ENCODE peak calls at places on chromosomes 7 and 10, in four cellular contexts. One of them, this sample, is unnamed. For H3K4me1, the result is how much of the 10 kb centered on the place peaks cover.

GRCh38 chr10:62463364-62463763 is 89.2 kb downstream of the ZNF365 start:
- DNase-seq in A549: no peak
- DNase-seq in tibial artery: no peak
- DNase-seq in thoracic aorta: no peak
- DNase-seq in this sample: no peak

GRCh38 chr10:4131407-4132215 is 346.6 kb upstream of the KLF6 start:
- DNase-seq in A549: peak
- DNase-seq in tibial artery: no peak
- DNase-seq in thoracic aorta: no peak
- DNase-seq in this sample: no peak

GRCh38 chr7:46943996-46944395 is 637.9 kb downstream of the TNS3 start:
- DNase-seq in A549: no peak
- DNase-seq in tibial artery: no peak
- DNase-seq in thoracic aorta: no peak
- DNase-seq in this sample: no peak

GRCh38 chr7:139775829-139776266 is 1.9 kb downstream of the HIPK2 start:
- DNase-seq in A549: peak
- DNase-seq in tibial artery: peak
- DNase-seq in thoracic aorta: peak
- DNase-seq in this sample: no peak

GRCh38 chr7:11706666-11707605 is 125.1 kb downstream of the THSD7A start:
- DNase-seq in A549: peak
- DNase-seq in tibial artery: no peak
- DNase-seq in thoracic aorta: no peak
- DNase-seq in this sample: no peak

GRCh38 chr7:22784346-22784745 is 38.3 kb downstream of the TOMM7 start:
- DNase-seq in A549: no peak
- DNase-seq in tibial artery: no peak
- DNase-seq in thoracic aorta: no peak
- DNase-seq in this sample: no peak

GRCh38 chr7:9082203-9082602 is 648.8 kb downstream of the NXPH1 start:
- DNase-seq in A549: no peak
- DNase-seq in tibial artery: no peak
- DNase-seq in thoracic aorta: no peak
- DNase-seq in this sample: no peak

GRCh38 chr7:112103246-112103645 is 103.0 kb downstream of the DOCK4 start:
- DNase-seq in A549: no peak
- DNase-seq in tibial artery: no peak
- DNase-seq in thoracic aorta: no peak
- DNase-seq in this sample: no peak

GRCh38 chr10:113687041-113687440 is 7.3 kb downstream of the CASP7 start:
- DNase-seq in A549: no peak
- DNase-seq in tibial artery: no peak
- DNase-seq in thoracic aorta: no peak
- DNase-seq in this sample: no peak

GRCh38 chr10:22932626-22933370 is 4.9 kb downstream of the ARMC3 start:
- DNase-seq in A549: no peak
- DNase-seq in tibial artery: no peak
- DNase-seq in thoracic aorta: no peak
- DNase-seq in this sample: no peak

GRCh38 chr7:111439977-111440376 is 122.3 kb downstream of the IMMP2L start:
- DNase-seq in A549: no peak
- DNase-seq in tibial artery: no peak
- DNase-seq in thoracic aorta: no peak
- DNase-seq in this sample: no peak

GRCh38 chr7:46539892-46540483 is 618.9 kb upstream of the IGFBP3 start:
- DNase-seq in A549: no peak
- DNase-seq in tibial artery: no peak
- DNase-seq in thoracic aorta: no peak
- DNase-seq in this sample: no peak

GRCh38 chr7:140463111-140463510 is 16.2 kb downstream of the MKRN1 start:
- DNase-seq in A549: no peak
- DNase-seq in tibial artery: no peak
- DNase-seq in thoracic aorta: no peak
- DNase-seq in this sample: no peak

GRCh38 chr7:121515181-121515580 is 119.1 kb upstream of the FAM3C start:
- DNase-seq in A549: no peak
- DNase-seq in tibial artery: no peak
- DNase-seq in thoracic aorta: no peak
- DNase-seq in this sample: no peak

GRCh38 chr7:18087687-18088078 is 60.0 kb upstream of the PRPS1L1 start:
- DNase-seq in A549: no peak
- DNase-seq in tibial artery: no peak
- DNase-seq in thoracic aorta: no peak
- DNase-seq in this sample: no peak

GRCh38 chr7:159122276-159122675 is 22.4 kb downstream of the VIPR2 start:
- DNase-seq in A549: no peak
- DNase-seq in tibial artery: peak
- DNase-seq in thoracic aorta: no peak
- DNase-seq in this sample: no peak

GRCh38 chr10:114879541-114880158 is 58.1 kb downstream of the FHIP2A start:
- DNase-seq in A549: peak
- DNase-seq in tibial artery: no peak
- DNase-seq in thoracic aorta: no peak
- DNase-seq in this sample: no peak

GRCh38 chr7:36110584-36110983 is 42.5 kb upstream of the EEPD1 start:
- DNase-seq in A549: no peak
- DNase-seq in tibial artery: no peak
- DNase-seq in thoracic aorta: no peak
- DNase-seq in this sample: no peak

GRCh38 chr7:36109013-36109627 is 43.9 kb upstream of the EEPD1 start:
- DNase-seq in A549: no peak
- DNase-seq in tibial artery: no peak
- DNase-seq in thoracic aorta: no peak
- DNase-seq in this sample: no peak

GRCh38 chr7:36112969-36113368 is 40.1 kb upstream of the EEPD1 start:
- DNase-seq in A549: no peak
- DNase-seq in tibial artery: no peak
- DNase-seq in thoracic aorta: no peak
- DNase-seq in this sample: no peak

GRCh38 chr7:36103837-36104561 is 49.1 kb upstream of the EEPD1 start:
- DNase-seq in A549: no peak
- DNase-seq in tibial artery: no peak
- DNase-seq in thoracic aorta: no peak
- DNase-seq in this sample: no peak

DNA sequence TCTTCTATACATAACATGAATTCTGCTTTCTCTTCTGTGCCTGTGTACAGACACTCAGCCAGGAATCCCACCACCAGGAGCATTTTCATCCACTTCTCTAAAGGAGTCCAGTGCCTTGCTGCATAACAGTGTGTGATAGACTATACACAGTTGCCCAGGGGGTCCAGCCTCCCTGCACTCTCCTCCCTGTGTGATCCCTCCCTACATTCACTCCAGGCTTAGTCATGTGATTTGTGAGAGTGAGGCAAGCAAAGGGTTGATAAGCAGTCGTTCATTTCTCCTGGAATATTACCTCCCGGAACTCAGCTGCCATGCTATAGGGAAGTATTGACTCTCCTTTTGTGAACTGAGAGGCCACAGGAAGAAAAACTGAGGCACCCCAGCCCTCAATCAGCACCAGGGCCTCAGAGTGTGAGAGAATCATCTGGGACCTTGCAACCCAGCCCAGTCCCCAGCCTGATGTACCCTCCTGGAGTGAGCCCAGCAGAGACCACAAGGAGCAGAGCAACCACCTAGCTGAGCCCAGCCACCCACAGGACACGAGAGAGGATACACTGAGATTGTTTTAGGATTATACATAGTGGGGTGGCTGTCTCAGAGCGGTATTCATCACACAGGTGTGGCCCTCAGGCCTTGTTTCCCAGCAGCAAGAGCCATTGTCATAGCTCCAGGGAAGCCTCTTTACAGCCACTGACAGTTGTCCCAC is 45.0 kb upstream of the EEPD1 start:
- DNase-seq in A549: no peak
- DNase-seq in tibial artery: no peak
- DNase-seq in thoracic aorta: no peak
- DNase-seq in this sample: no peak
- H3K4me1 ChIP-seq in A549: under half
- H3K4me1 ChIP-seq in tibial artery: under half
- H3K4me1 ChIP-seq in thoracic aorta: under half
- H3K4me1 ChIP-seq in this sample: under half

GRCh38 chr10:78541528-78542470 is 508.1 kb downstream of the RPS24 start:
- DNase-seq in A549: no peak
- DNase-seq in tibial artery: peak
- DNase-seq in thoracic aorta: no peak
- DNase-seq in this sample: no peak
- H3K4me1 ChIP-seq in A549: under half
- H3K4me1 ChIP-seq in tibial artery: under half
- H3K4me1 ChIP-seq in thoracic aorta: under half
- H3K4me1 ChIP-seq in this sample: under half

GRCh38 chr7:117871778-117872538 is 1.3 kb downstream of the CTTNBP2 start:
- DNase-seq in A549: no peak
- DNase-seq in tibial artery: peak
- DNase-seq in thoracic aorta: no peak
- DNase-seq in this sample: peak
- H3K4me1 ChIP-seq in A549: under half
- H3K4me1 ChIP-seq in tibial artery: under half
- H3K4me1 ChIP-seq in thoracic aorta: under half
- H3K4me1 ChIP-seq in this sample: under half

GRCh38 chr10:3093996-3094395 is 26.6 kb downstream of the PFKP start:
- DNase-seq in A549: no peak
- DNase-seq in tibial artery: no peak
- DNase-seq in thoracic aorta: no peak
- DNase-seq in this sample: no peak
- H3K4me1 ChIP-seq in A549: half or more
- H3K4me1 ChIP-seq in tibial artery: under half
- H3K4me1 ChIP-seq in thoracic aorta: half or more
- H3K4me1 ChIP-seq in this sample: half or more

GRCh38 chr10:77907900-77908717 is 18.4 kb downstream of the DLG5 start:
- DNase-seq in A549: peak
- DNase-seq in tibial artery: no peak
- DNase-seq in thoracic aorta: no peak
- DNase-seq in this sample: no peak

GRCh38 chr10:77906863-77907861 is 19.4 kb downstream of the DLG5 start:
- DNase-seq in A549: no peak
- DNase-seq in tibial artery: no peak
- DNase-seq in thoracic aorta: no peak
- DNase-seq in this sample: no peak

GRCh38 chr10:77910524-77911145 is 15.9 kb downstream of the DLG5 start:
- DNase-seq in A549: no peak
- DNase-seq in tibial artery: no peak
- DNase-seq in thoracic aorta: no peak
- DNase-seq in this sample: no peak

GRCh38 chr10:77909755-77910375 is 16.7 kb downstream of the DLG5 start:
- DNase-seq in A549: peak
- DNase-seq in tibial artery: no peak
- DNase-seq in thoracic aorta: no peak
- DNase-seq in this sample: no peak

GRCh38 chr10:77909021-77909754 is 17.4 kb downstream of the DLG5 start:
- DNase-seq in A549: no peak
- DNase-seq in tibial artery: no peak
- DNase-seq in thoracic aorta: no peak
- DNase-seq in this sample: no peak
- H3K4me1 ChIP-seq in A549: half or more
- H3K4me1 ChIP-seq in tibial artery: under half
- H3K4me1 ChIP-seq in thoracic aorta: half or more
- H3K4me1 ChIP-seq in this sample: under half

GRCh38 chr7:69105981-69106380 is 492.3 kb upstream of the AUTS2 start:
- DNase-seq in A549: no peak
- DNase-seq in tibial artery: no peak
- DNase-seq in thoracic aorta: no peak
- DNase-seq in this sample: no peak
- H3K4me1 ChIP-seq in A549: under half
- H3K4me1 ChIP-seq in tibial artery: under half
- H3K4me1 ChIP-seq in thoracic aorta: under half
- H3K4me1 ChIP-seq in this sample: under half

GRCh38 chr7:129144095-129144833 is at the start of gene TSPAN33:
- DNase-seq in A549: peak
- DNase-seq in tibial artery: peak
- DNase-seq in thoracic aorta: no peak
- DNase-seq in this sample: peak

GRCh38 chr7:129146237-129146979 is 1.9 kb downstream of the TSPAN33 start:
- DNase-seq in A549: no peak
- DNase-seq in tibial artery: no peak
- DNase-seq in thoracic aorta: no peak
- DNase-seq in this sample: peak

GRCh38 chr7:129143724-129144094 is 798 bp upstream of the TSPAN33 start:
- DNase-seq in A549: no peak
- DNase-seq in tibial artery: no peak
- DNase-seq in thoracic aorta: no peak
- DNase-seq in this sample: no peak

GRCh38 chr7:129147723-129148122 is 3.2 kb downstream of the TSPAN33 start:
- DNase-seq in A549: no peak
- DNase-seq in tibial artery: no peak
- DNase-seq in thoracic aorta: no peak
- DNase-seq in this sample: no peak

GRCh38 chr7:129144834-129145668 is 544 bp downstream of the TSPAN33 start:
- DNase-seq in A549: no peak
- DNase-seq in tibial artery: no peak
- DNase-seq in thoracic aorta: no peak
- DNase-seq in this sample: no peak
- H3K4me1 ChIP-seq in A549: under half
- H3K4me1 ChIP-seq in tibial artery: under half
- H3K4me1 ChIP-seq in thoracic aorta: under half
- H3K4me1 ChIP-seq in this sample: under half

GRCh38 chr10:69502589-69502988 is 51.3 kb downstream of the TSPAN15 start:
- DNase-seq in A549: no peak
- DNase-seq in tibial artery: no peak
- DNase-seq in thoracic aorta: no peak
- DNase-seq in this sample: no peak
- H3K4me1 ChIP-seq in A549: under half
- H3K4me1 ChIP-seq in tibial artery: under half
- H3K4me1 ChIP-seq in thoracic aorta: under half
- H3K4me1 ChIP-seq in this sample: under half